ENCODE peak calls at places on chromosomes 3 and 15, in four cellular contexts. Y is dorsolateral prefrontal cortex, U is mesothelial cell of epicardium, B is upper lobe of left lung. P is an unnamed sample.

GRCh38 chr3:168091961-168092360 is 3.8 kb downstream of the GOLIM4 start:
- DNase-seq in Y (no peak), U (no peak), B (no peak), P (no peak)

GRCh38 chr3:106035618-106036017 is 166.8 kb upstream of the CBLB start:
- DNase-seq in Y (no peak), U (no peak), B (no peak), P (no peak)

GRCh38 chr3:53089511-53089910 is 40.7 kb downstream of the RFT1 start:
- DNase-seq in Y (no peak), U (no peak), B (no peak), P (no peak)

GRCh38 chr15:74866090-74866489 is 7.1 kb downstream of the SCAMP2 start:
- DNase-seq in Y (no peak), U (no peak), B (peak), P (no peak)

GRCh38 chr3:191238321-191238817 is 39.3 kb downstream of the OSTN start:
- DNase-seq in Y (no peak), U (no peak), B (no peak), P (no peak)

GRCh38 chr3:60703008-60703407 is 548.2 kb downstream of the FHIT start:
- DNase-seq in Y (no peak), U (no peak), B (no peak), P (no peak)

GRCh38 chr3:195907730-195908438 is 467 bp downstream of the TNK2 start:
- DNase-seq in Y (no peak), U (no peak), B (peak), P (no peak)

GRCh38 chr3:129398803-129399144 is 29.7 kb downstream of the EFCAB12 start:
- DNase-seq in Y (no peak), U (no peak), B (peak), P (peak)

GRCh38 chr15:41523097-41523496 is 9.5 kb upstream of the LTK start:
- DNase-seq in Y (no peak), U (no peak), B (no peak), P (no peak)

GRCh38 chr15:72797338-72797689 is 13.8 kb upstream of the ADPGK start:
- DNase-seq in Y (no peak), U (no peak), B (no peak), P (no peak)

GRCh38 chr3:9087831-9088413 is 124.7 kb upstream of the RAD18 start:
- DNase-seq in Y (no peak), U (no peak), B (peak), P (no peak)

GRCh38 chr3:71229905-71230657 is 353.4 kb downstream of the FOXP1 start:
- DNase-seq in Y (no peak), U (no peak), B (no peak), P (no peak)

GRCh38 chr3:23761440-23761896 is 44.3 kb upstream of the UBE2E1 start:
- DNase-seq in Y (no peak), U (no peak), B (no peak), P (no peak)
- TF ChIP-seq CTCF in Y (no peak), U (no peak), B (no peak), P (peak)

GRCh38 chr3:157089455-157090221 is 70.3 kb downstream of the CCNL1 start:
- DNase-seq in Y (no peak), U (no peak), B (peak), P (no peak)

GRCh38 chr3:157086775-157087174 is 73.2 kb downstream of the CCNL1 start:
- DNase-seq in Y (no peak), U (no peak), B (no peak), P (no peak)

GRCh38 chr3:157087398-157088132 is 72.4 kb downstream of the CCNL1 start:
- DNase-seq in Y (no peak), U (no peak), B (no peak), P (no peak)

GRCh38 chr3:157088133-157088488 is 71.8 kb downstream of the CCNL1 start:
- DNase-seq in Y (no peak), U (no peak), B (no peak), P (no peak)

GRCh38 chr3:157088506-157089454 is 71.2 kb downstream of the CCNL1 start:
- DNase-seq in Y (peak), U (peak), B (peak), P (peak)
- TF ChIP-seq CTCF in Y (peak), U (no peak), B (no peak), P (no peak)

GRCh38 chr3:112013784-112014143 is 15.0 kb downstream of the TAGLN3 start:
- DNase-seq in Y (no peak), U (no peak), B (no peak), P (no peak)
- TF ChIP-seq CTCF in Y (no peak), U (no peak), B (no peak), P (no peak)

DNA sequence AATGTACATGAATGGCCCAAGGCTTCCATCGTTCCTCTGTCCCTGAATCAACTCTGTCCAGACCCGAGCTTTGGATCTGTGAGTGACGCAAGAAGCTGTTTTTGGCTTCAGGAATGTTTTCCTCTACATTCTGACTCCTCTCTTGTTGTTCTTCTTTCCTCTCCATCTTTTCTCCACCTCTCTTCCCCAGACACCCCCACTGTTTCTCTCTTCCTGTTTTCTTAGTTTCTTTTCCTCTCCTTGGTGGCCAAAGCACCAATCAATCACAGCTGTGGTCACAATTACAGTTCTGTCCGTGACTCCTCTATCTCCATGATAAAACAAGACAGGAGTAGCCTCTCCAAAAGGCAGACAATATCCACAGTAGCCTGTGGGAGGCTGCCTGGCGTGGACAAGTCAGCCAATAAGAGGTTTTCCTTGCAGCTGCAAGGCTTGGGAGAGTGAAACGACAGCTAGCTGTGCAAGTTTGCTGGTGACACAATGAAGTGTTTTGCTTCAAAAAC is 4.9 kb upstream of the TMEM212 start:
- DNase-seq in Y (peak), U (no peak), B (no peak), P (peak)
- TF ChIP-seq CTCF in Y (no peak), U (no peak), B (no peak), P (no peak)

GRCh38 chr3:158313344-158313927 is 203.5 kb downstream of the RSRC1 start:
- DNase-seq in Y (no peak), U (no peak), B (no peak), P (no peak)
- TF ChIP-seq CTCF in Y (no peak), U (peak), B (no peak), P (peak)

GRCh38 chr15:43219929-43220886 is 610 bp downstream of the EPB42 start:
- DNase-seq in Y (no peak), U (no peak), B (no peak), P (no peak)

GRCh38 chr15:43220991-43221403 is at the start of gene EPB42:
- DNase-seq in Y (no peak), U (no peak), B (no peak), P (no peak)

GRCh38 chr15:43214592-43215295 is 6.1 kb downstream of the EPB42 start:
- DNase-seq in Y (no peak), U (no peak), B (no peak), P (no peak)

GRCh38 chr15:43215961-43216360 is 4.9 kb downstream of the EPB42 start:
- DNase-seq in Y (no peak), U (no peak), B (no peak), P (no peak)

GRCh38 chr15:43218908-43219706 is 1.7 kb downstream of the EPB42 start:
- DNase-seq in Y (no peak), U (no peak), B (no peak), P (peak)
- TF ChIP-seq CTCF in Y (no peak), U (peak), B (no peak), P (peak)

GRCh38 chr3:43104039-43104438 is 1.8 kb downstream of the POMGNT2 start:
- DNase-seq in Y (no peak), U (no peak), B (no peak), P (no peak)

GRCh38 chr3:43105224-43105596 is 669 bp downstream of the POMGNT2 start:
- DNase-seq in Y (no peak), U (no peak), B (no peak), P (peak)

GRCh38 chr3:43106293-43106628 is 382 bp upstream of the POMGNT2 start:
- DNase-seq in Y (no peak), U (no peak), B (no peak), P (no peak)

GRCh38 chr3:43104786-43105185 is 1.1 kb downstream of the POMGNT2 start:
- DNase-seq in Y (no peak), U (no peak), B (no peak), P (no peak)

GRCh38 chr3:43105597-43106292 is at the start of gene POMGNT2:
- DNase-seq in Y (peak), U (peak), B (peak), P (peak)
- TF ChIP-seq CTCF in Y (peak), U (no peak), B (no peak), P (no peak)